ENCODE peak calls at places on chromosomes 4 and X, in five cellular contexts. G is A673; B is heart left ventricle; K is CD8-positive, alpha-beta T cell; R is sigmoid colon. L is an unnamed sample.
A peak's percentile ranks its signal among the peaks of the same experiment; 100 is the strongest.

GRCh38 chr4:3745886-3746656 is 20.1 kb upstream of the ADRA2C start:
- DNase-seq in G (no peak), B (no peak), K (no peak), R (no peak), L (no peak)

GRCh38 chr4:138055890-138056289 is 186.3 kb downstream of the SLC7A11 start:
- DNase-seq in G (no peak), B (no peak), K (no peak), R (no peak), L (peak; percentile 23)

GRCh38 chrX:8803326-8803725 is 2.1 kb upstream of the FAM9A start:
- DNase-seq in G (no peak), B (no peak), K (no peak), R (no peak), L (no peak)

GRCh38 chrX:103464071-103464773 is 55.1 kb downstream of the RAB40A start:
- DNase-seq in G (peak; percentile 52), B (peak; percentile 17), K (peak; percentile 16), R (no peak), L (peak; percentile 36)

GRCh38 chr4:155960522-155960921 is 6.9 kb upstream of the CTSO start:
- DNase-seq in G (no peak), B (no peak), K (no peak), R (no peak), L (peak; percentile 79)

GRCh38 chr4:13902141-13902540 is 274.6 kb upstream of the BOD1L1 start:
- DNase-seq in G (no peak), B (no peak), K (no peak), R (no peak), L (no peak)

GRCh38 chr4:156948738-156949137 is 22.9 kb downstream of the PDGFC start:
- DNase-seq in G (no peak), B (no peak), K (no peak), R (no peak), L (no peak)

GRCh38 chrX:3651272-3651671 is 62.2 kb downstream of the PRKX start:
- DNase-seq in G (peak; percentile 43), B (no peak), K (peak; percentile 16), R (no peak), L (peak; percentile 39)

GRCh38 chrX:71992711-71993110 is 82.1 kb downstream of the NHSL2 start:
- DNase-seq in G (no peak), B (no peak), K (peak; percentile 64), R (no peak), L (no peak)

GRCh38 chrX:12777670-12778069 is 13.5 kb upstream of the PRPS2 start:
- DNase-seq in G (no peak), B (no peak), K (no peak), R (no peak), L (no peak)

GRCh38 chrX:10071451-10072163 is 85.2 kb upstream of the CLCN4 start:
- DNase-seq in G (peak; percentile 52), B (no peak), K (no peak), R (no peak), L (peak; percentile 71)

GRCh38 chrX:40149286-40150175 is 51.8 kb upstream of the BCOR start:
- DNase-seq in G (peak; percentile 64), B (no peak), K (no peak), R (no peak), L (no peak)

GRCh38 chrX:145099204-145099603 is 148.1 kb upstream of the SPANXN1 start:
- DNase-seq in G (no peak), B (no peak), K (no peak), R (no peak), L (no peak)

DNA sequence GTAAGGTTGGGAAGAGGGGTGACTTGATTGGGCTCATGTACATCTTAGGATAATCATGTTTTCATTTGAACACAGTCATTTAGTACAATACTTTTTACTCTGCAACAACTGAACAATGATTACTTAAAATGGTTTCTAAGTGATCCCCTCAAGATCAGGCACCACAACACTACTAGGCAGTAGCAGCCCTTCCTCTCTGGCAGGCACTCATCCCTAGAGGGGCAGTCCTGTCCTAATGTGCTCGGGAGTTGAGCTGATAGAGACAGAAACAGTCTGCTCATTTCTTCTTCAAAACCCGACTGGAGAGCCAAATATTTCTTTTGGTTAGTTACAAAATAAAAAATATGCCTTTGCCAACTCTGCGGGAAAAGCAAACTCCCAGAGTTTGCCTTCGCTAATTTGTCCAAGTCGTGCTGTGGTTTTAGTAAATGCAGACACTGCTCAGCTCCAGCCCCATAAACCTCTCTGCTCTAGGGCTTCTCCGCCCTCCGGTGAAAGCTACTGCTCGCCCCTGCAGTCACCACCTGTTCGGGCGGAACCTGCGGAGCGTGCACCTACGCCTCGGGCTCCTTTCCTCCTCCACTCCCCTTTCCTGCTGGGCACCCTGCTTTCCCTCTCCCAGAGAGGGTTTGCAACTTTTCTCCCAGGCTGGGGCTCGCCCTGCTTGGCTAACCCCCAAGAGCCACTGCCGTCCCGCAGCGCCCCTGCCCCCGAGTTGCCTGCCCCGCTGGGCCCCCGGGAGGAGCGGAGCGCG is 524 bp upstream of the NPNT start:
- DNase-seq in G (no peak), B (peak; percentile 17), K (no peak), R (no peak), L (peak; percentile 47)
- H3K4me3 ChIP-seq in G (peak overlapping the region; percentile 48), B (peak overlapping the region; percentile 64), K (no peak overlapping the region), R (peak overlapping the region; percentile 51), L (peak overlapping the region; percentile 35)

GRCh38 chrX:131783555-131784338 is 239.4 kb upstream of the STK26 start:
- DNase-seq in G (peak; percentile 90), B (no peak), K (peak; percentile 77), R (peak; percentile 90), L (no peak)
- TF ChIP-seq CTCF in G (peak; percentile 59), B (peak; percentile 60), K (no peak), R (no peak), L (no peak)

DNA sequence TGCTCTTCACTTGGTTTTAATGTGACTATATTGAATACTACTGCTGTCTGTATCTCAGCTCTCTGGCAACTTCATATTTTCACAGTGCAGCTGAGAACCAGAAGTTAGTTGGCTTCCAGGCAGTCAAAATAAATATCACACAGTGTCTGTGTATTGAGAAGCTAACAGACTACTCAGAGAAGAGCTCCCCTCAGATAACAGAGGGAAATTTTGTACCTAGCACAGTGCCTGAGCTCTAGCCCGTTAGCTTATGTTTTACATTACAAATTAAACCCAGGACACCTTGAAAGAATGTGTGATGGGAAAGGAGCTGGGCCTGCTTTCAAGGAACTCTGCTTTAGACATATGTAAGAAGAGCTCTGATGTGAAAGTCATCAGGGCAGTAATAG is 22.7 kb downstream of the JADE1 start:
- DNase-seq in G (no peak), B (no peak), K (no peak), R (no peak), L (no peak)
- H3K4me3 ChIP-seq in G (no peak overlapping the region), B (no peak overlapping the region), K (no peak overlapping the region), R (no peak overlapping the region), L (no peak overlapping the region)

GRCh38 chr4:70183940-70184246 is 11.6 kb upstream of the ODAM start:
- DNase-seq in G (no peak), B (no peak), K (no peak), R (no peak), L (no peak)
- TF ChIP-seq CTCF in G (peak; percentile 19), B (no peak), K (no peak), R (no peak), L (no peak)

DNA sequence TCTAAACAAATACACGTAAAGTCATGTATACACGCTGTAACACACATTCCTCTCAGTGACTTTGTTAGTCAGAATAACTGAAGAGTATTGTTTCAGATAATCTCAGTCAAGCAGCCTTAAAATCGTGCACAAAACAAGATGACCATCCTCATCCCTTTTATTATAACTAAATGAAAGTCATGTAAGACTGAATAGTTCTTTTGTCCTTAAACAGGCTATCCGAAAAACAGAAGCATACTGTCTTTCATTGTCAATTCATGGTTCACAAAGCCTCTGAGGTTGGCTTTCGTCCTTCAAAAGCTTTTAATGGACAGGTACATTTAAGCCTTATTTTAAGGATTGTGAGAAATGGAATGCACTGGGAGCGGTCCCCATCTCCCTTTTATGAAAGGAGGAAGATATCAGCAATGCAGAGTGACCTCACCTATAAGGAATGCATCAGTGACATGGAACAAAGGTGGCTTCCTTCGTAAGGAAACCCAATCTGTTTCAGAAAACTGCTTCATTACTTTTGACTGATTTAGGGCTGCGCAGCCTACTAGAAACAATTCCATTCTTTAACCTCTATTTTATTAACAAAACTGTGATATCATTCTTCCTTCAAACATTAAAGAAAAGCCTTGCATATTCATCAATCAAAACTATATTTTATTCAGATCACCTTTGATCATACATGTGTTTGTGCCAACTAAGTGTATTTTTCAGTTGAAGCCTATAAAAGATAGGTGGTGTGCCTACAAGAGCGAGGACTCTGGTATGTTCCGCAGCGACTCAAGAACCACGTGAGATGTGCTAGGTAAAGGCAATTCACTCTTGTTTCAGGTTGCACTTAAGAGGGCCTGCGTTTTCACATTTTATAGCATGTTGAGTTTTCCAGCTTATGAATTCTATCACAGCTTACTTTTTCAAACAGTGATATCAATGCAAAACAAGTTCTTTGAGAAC is 19.2 kb downstream of the SH3RF1 start:
- DNase-seq in G (no peak), B (no peak), K (no peak), R (no peak), L (no peak)
- H3K4me3 ChIP-seq in G (no peak overlapping the region), B (no peak overlapping the region), K (no peak overlapping the region), R (no peak overlapping the region), L (no peak overlapping the region)

GRCh38 chrX:101407167-101407747 is 468 bp downstream of the GLA start:
- DNase-seq in G (no peak), B (no peak), K (no peak), R (no peak), L (no peak)

GRCh38 chrX:101409043-101409442 is 1.0 kb downstream of the HNRNPH2 start:
- DNase-seq in G (no peak), B (no peak), K (no peak), R (no peak), L (no peak)

GRCh38 chrX:101407748-101408529 is at the start of the genes GLA and HNRNPH2:
- DNase-seq in G (peak; percentile 96), B (peak; percentile 90), K (peak; percentile 81), R (peak; percentile 96), L (peak; percentile 99)

GRCh38 chrX:101410461-101410860 is 2.4 kb downstream of the HNRNPH2 start:
- DNase-seq in G (no peak), B (no peak), K (peak; percentile 25), R (no peak), L (no peak)

DNA sequence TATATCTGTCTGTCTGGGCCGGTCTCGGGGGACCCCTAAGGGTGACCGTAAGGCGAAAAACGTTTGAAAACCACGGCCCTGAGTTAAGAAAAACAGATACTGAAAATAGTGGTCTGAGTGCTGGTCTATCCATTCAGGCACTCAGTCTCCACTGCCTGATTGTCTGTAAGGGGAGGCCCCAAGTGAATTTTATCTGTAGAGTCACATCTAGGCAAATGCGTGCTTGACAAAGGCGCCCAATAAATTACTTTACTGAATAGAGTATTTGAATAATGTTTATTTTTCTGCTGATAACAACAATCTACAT is 461 bp downstream of the HNRNPH2 start:
- DNase-seq in G (no peak), B (no peak), K (no peak), R (no peak), L (no peak)
- TF ChIP-seq CTCF in G (no peak), B (no peak), K (no peak), R (no peak), L (no peak)

GRCh38 chrX:130118396-130118795 is 8.1 kb upstream of the ELF4 start:
- DNase-seq in G (no peak), B (no peak), K (no peak), R (no peak), L (peak; percentile 87)
- H3K4me3 ChIP-seq in G (no peak overlapping the region), B (no peak overlapping the region), K (no peak overlapping the region), R (no peak overlapping the region), L (peak overlapping the region; percentile 41)

L was measured in AG10803.